ENCODE peak calls at places on chromosome 17, in nine cellular contexts. A, Z, I, W, F, N, M, E and J are unnamed samples.

GRCh38 chr17:8421571-8421970 is 14.1 kb upstream of the NDEL1 start:
- DNase-seq in A (no peak), Z (no peak), I (no peak), W (peak), F (no peak), N (no peak), M (no peak), E (no peak), J (no peak)

GRCh38 chr17:42683407-42684031 is 1.2 kb downstream of the CNTNAP1 start:
- DNase-seq in A (no peak), Z (peak), I (no peak), W (no peak), F (peak), N (no peak), M (peak), E (no peak), J (peak)

GRCh38 chr17:78278139-78278741 is 46.8 kb downstream of the TMEM235 start:
- DNase-seq in A (no peak), Z (peak), I (no peak), W (no peak), F (no peak), N (no peak), M (no peak), E (no peak), J (peak)

GRCh38 chr17:18850679-18851078 is 7.3 kb upstream of the PRPSAP2 start:
- DNase-seq in A (no peak), Z (no peak), I (no peak), W (no peak), F (no peak), N (no peak), M (no peak), E (no peak), J (no peak)

GRCh38 chr17:81074440-81074839 is 39.5 kb downstream of the BAIAP2 start:
- DNase-seq in A (no peak), Z (no peak), I (no peak), W (no peak), F (no peak), N (no peak), M (no peak), E (no peak), J (no peak)

GRCh38 chr17:82858376-82859126 is 18.7 kb upstream of the ZNF750 start:
- DNase-seq in A (no peak), Z (no peak), I (no peak), W (no peak), F (no peak), N (no peak), M (no peak), E (no peak), J (no peak)

GRCh38 chr17:82561429-82562035 is 42.0 kb downstream of the FOXK2 start:
- DNase-seq in A (no peak), Z (no peak), I (no peak), W (no peak), F (no peak), N (no peak), M (no peak), E (no peak), J (no peak)

GRCh38 chr17:77086433-77087010 is 54.2 kb upstream of the SEC14L1 start:
- DNase-seq in A (peak), Z (peak), I (peak), W (peak), F (peak), N (no peak), M (peak), E (peak), J (peak)

GRCh38 chr17:34635876-34636275 is 56.5 kb downstream of the TMEM132E start:
- DNase-seq in A (no peak), Z (no peak), I (no peak), W (no peak), F (no peak), N (no peak), M (no peak), E (no peak), J (no peak)

GRCh38 chr17:19288453-19288852 is 51.3 kb downstream of the EPN2 start:
- DNase-seq in A (no peak), Z (peak), I (no peak), W (no peak), F (no peak), N (no peak), M (peak), E (no peak), J (peak)

GRCh38 chr17:7839199-7839889 is 5.3 kb downstream of the KDM6B start:
- DNase-seq in A (no peak), Z (no peak), I (no peak), W (no peak), F (no peak), N (no peak), M (no peak), E (no peak), J (no peak)

GRCh38 chr17:18002171-18002570 is 29.5 kb downstream of the DRC3 start:
- DNase-seq in A (no peak), Z (no peak), I (no peak), W (no peak), F (no peak), N (peak), M (no peak), E (peak), J (no peak)

GRCh38 chr17:43713494-43714162 is 45.0 kb downstream of the SOST start:
- DNase-seq in A (no peak), Z (peak), I (peak), W (peak), F (peak), N (no peak), M (peak), E (peak), J (peak)

GRCh38 chr17:63840591-63841349 is 1.7 kb downstream of the SMARCD2 start:
- DNase-seq in A (no peak), Z (no peak), I (no peak), W (no peak), F (no peak), N (peak), M (no peak), E (no peak), J (no peak)

GRCh38 chr17:56690441-56691291 is 97.2 kb downstream of the NOG start:
- DNase-seq in A (no peak), Z (no peak), I (no peak), W (no peak), F (no peak), N (no peak), M (no peak), E (peak), J (no peak)

GRCh38 chr17:19495828-19496227 is 37.8 kb upstream of the SLC47A1 start:
- DNase-seq in A (no peak), Z (no peak), I (no peak), W (no peak), F (no peak), N (no peak), M (no peak), E (no peak), J (no peak)

GRCh38 chr17:21296097-21297025 is 11.8 kb downstream of the MAP2K3 start:
- DNase-seq in A (no peak), Z (no peak), I (no peak), W (peak), F (no peak), N (no peak), M (no peak), E (no peak), J (no peak)

GRCh38 chr17:42179911-42180410 is 981 bp downstream of the KCNH4 start:
- DNase-seq in A (no peak), Z (peak), I (peak), W (peak), F (no peak), N (no peak), M (peak), E (peak), J (peak)

GRCh38 chr17:13306310-13306962 is 288.6 kb upstream of the ELAC2 start:
- DNase-seq in A (no peak), Z (peak), I (peak), W (peak), F (no peak), N (peak), M (peak), E (peak), J (peak)

GRCh38 chr17:1643999-1644492 is 1.5 kb downstream of the SCARF1 start:
- DNase-seq in A (no peak), Z (no peak), I (no peak), W (no peak), F (no peak), N (no peak), M (no peak), E (no peak), J (no peak)